ENCODE peak calls at places on chromosomes 7 and 10, in five cellular contexts. C is AG09309, J is Caco-2, E is AG04449, T is heart right ventricle. Z is an unnamed sample.

GRCh38 chr7:8442814-8443304 is 9.4 kb downstream of the NXPH1 start:
- DNase-seq in J (no peak), C (no peak), T (peak; percentile 66), E (no peak), Z (no peak)

GRCh38 chr10:109282510-109282909 is 640.8 kb downstream of the XPNPEP1 start:
- DNase-seq in C (no peak), J (no peak), T (no peak), E (peak; percentile 69), Z (no peak)

GRCh38 chr7:52749880-52750279 is 285.6 kb upstream of the POM121L12 start:
- DNase-seq in J (no peak), E (no peak), T (no peak), C (no peak), Z (no peak)

GRCh38 chr10:35191523-35191922 is 64.9 kb downstream of the CREM start:
- DNase-seq in J (no peak), T (no peak), C (no peak), E (no peak), Z (no peak)

GRCh38 chr10:51137741-51138529 is 63.6 kb downstream of the PRKG1 start:
- DNase-seq in T (no peak), J (no peak), C (peak; percentile 53), E (no peak), Z (no peak)

GRCh38 chr7:24402655-24403054 is 118.7 kb downstream of the NPY start:
- DNase-seq in T (no peak), C (no peak), J (no peak), E (no peak), Z (no peak)

GRCh38 chr7:16295558-16295957 is 125.8 kb downstream of the CRPPA start:
- DNase-seq in C (no peak), J (no peak), E (no peak), T (no peak), Z (no peak)

GRCh38 chr7:156089222-156089621 is 277.0 kb upstream of the SHH start:
- DNase-seq in J (no peak), C (no peak), E (no peak), T (no peak), Z (no peak)

GRCh38 chr10:17981766-17982380 is 30.2 kb downstream of the SLC39A12 start:
- DNase-seq in C (peak; percentile 40), J (no peak), T (no peak), E (peak; percentile 65), Z (no peak)

GRCh38 chr7:111982804-111983203 is 223.4 kb downstream of the DOCK4 start:
- DNase-seq in E (peak; percentile 51), J (no peak), T (no peak), C (no peak), Z (no peak)

GRCh38 chr7:137146012-137146455 is 197.5 kb downstream of the PTN start:
- DNase-seq in C (peak; percentile 79), T (no peak), E (peak; percentile 75), J (no peak), Z (no peak)

GRCh38 chr7:159136442-159136841 is 8.2 kb downstream of the VIPR2 start:
- DNase-seq in J (no peak), E (no peak), C (no peak), T (no peak), Z (no peak)

GRCh38 chr7:106285801-106286492 is 1.2 kb upstream of the NAMPT start:
- DNase-seq in T (no peak), E (no peak), C (no peak), J (no peak), Z (no peak)

GRCh38 chr10:92903633-92904032 is 55.3 kb downstream of the EXOC6 start:
- DNase-seq in C (no peak), E (no peak), T (no peak), J (no peak), Z (no peak)

GRCh38 chr7:110868458-110868857 is 222.5 kb upstream of the LRRN3 start:
- DNase-seq in J (no peak), C (no peak), T (no peak), E (no peak), Z (no peak)

GRCh38 chr10:58360412-58361004 is 24.7 kb upstream of the TFAM start:
- DNase-seq in J (no peak), T (no peak), C (no peak), E (no peak), Z (no peak)

DNA sequence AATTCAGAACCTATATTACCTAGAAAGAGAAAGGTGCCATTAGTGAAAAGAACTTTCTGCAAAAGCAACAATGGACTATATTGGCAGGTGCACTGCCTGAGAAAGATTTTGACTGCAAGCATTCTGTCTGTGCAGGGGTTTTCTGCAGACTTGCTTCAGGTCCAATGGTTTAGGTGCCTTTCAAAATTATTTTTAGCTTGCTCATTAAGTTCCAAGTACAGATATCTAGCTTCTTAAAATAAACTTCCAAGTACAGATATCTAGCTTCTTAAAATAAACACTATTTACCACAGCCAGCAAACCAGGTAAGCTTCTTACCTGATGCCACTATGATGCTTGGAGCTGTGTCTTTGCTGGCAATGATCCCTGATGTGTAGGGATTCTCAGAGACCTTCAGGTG is 485.2 kb downstream of the SORCS1 start:
- DNase-seq in T (no peak), J (no peak), E (no peak), C (no peak), Z (no peak)
- H3K4me3 ChIP-seq in T (no peak overlapping the region), J (no peak overlapping the region), E (no peak overlapping the region), C (no peak overlapping the region), Z (no peak overlapping the region)

DNA sequence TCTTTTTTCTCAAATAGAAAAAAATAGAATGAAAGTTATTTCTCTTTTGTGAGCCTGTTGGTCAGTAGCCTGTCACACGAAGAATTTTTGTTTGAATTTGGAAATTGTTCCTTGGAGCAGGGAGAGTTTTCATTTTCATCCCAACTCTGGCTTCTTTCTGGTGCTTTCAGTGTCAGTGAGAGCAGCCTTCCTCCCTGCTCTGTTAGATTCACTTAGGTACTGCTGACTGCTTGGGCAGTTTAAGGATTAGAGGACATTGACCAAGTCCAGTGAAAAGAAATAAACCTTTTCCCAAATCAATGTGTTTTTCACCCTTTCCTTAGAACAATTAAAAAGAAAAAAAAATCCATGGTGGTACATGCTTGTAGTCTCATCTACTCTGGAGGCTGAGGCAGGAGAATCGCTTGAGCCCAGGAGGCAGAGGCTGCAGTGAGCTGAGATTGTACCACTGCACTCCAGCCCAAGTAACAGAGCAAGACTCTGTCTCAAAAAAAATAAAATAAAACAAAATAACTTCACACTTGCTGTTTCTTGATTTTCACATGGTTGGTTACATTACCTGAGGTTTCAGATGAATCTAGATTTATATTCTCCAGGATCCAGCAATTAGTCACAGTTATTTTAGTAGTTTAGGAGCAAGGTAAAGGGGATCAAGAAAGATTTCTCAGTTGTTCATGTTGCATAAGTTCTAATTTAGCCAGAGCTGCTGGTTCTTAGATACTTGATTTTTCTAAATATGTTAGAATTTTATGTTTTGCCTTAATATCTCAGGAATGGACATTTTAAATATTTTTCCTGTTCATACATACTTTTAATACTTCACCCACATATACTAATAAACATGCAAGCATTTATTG is 63.1 kb downstream of the ZNRF2 start:
- DNase-seq in J (no peak), T (no peak), E (no peak), C (no peak), Z (no peak)
- H3K4me3 ChIP-seq in J (no peak overlapping the region), T (no peak overlapping the region), E (no peak overlapping the region), C (no peak overlapping the region), Z (no peak overlapping the region)

GRCh38 chr7:132446265-132446664 is 130.0 kb downstream of the PLXNA4 start:
- DNase-seq in E (no peak), T (no peak), J (no peak), C (no peak), Z (no peak)
- H3K4me3 ChIP-seq in E (no peak overlapping the region), T (no peak overlapping the region), J (no peak overlapping the region), C (no peak overlapping the region), Z (no peak overlapping the region)

DNA sequence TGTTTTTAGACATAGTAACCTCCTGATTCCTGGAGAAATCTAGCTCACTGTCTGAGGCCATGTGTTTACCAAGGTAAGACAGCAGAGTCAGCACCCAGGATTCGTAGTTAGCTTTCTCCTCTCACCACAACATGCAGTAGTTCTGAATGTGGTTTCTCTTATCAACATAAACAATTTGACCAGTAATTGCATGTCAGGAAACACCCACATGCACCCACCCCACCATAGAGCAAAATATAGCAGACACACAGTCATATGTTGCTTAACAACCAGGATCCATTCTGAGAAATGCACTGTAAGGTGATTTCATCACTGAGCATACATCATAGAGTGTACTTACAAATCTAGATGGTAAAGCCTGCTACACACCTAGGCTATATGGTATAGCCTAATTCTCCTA is 1004.0 kb downstream of the ANKRD7 start:
- DNase-seq in T (no peak), E (no peak), C (no peak), J (no peak), Z (no peak)
- H3K4me3 ChIP-seq in T (no peak overlapping the region), E (no peak overlapping the region), C (no peak overlapping the region), J (no peak overlapping the region), Z (no peak overlapping the region)

GRCh38 chr7:44105832-44106231 is 1.7 kb downstream of the AEBP1 start:
- DNase-seq in E (no peak), T (no peak), C (no peak), J (no peak), Z (no peak)

GRCh38 chr7:44102846-44103565 is 1.1 kb upstream of the AEBP1 start:
- DNase-seq in E (no peak), C (no peak), J (no peak), T (no peak), Z (no peak)

GRCh38 chr7:44104880-44105771 is 981 bp downstream of the AEBP1 start:
- DNase-seq in E (no peak), T (no peak), C (peak; percentile 62), J (no peak), Z (no peak)

GRCh38 chr7:44103566-44103940 is 592 bp upstream of the AEBP1 start:
- DNase-seq in J (no peak), C (no peak), E (no peak), T (no peak), Z (no peak)

GRCh38 chr7:44103941-44104879 is at the start of gene AEBP1:
- DNase-seq in C (no peak), T (no peak), J (no peak), E (no peak), Z (no peak)
- H3K4me3 ChIP-seq in C (peak within 1 kb of the TSS; percentile 62), T (peak within 1 kb of the TSS; percentile 55), J (no peak within 1 kb of the TSS), E (peak within 1 kb of the TSS; percentile 75), Z (peak within 1 kb of the TSS; percentile 72)

DNA sequence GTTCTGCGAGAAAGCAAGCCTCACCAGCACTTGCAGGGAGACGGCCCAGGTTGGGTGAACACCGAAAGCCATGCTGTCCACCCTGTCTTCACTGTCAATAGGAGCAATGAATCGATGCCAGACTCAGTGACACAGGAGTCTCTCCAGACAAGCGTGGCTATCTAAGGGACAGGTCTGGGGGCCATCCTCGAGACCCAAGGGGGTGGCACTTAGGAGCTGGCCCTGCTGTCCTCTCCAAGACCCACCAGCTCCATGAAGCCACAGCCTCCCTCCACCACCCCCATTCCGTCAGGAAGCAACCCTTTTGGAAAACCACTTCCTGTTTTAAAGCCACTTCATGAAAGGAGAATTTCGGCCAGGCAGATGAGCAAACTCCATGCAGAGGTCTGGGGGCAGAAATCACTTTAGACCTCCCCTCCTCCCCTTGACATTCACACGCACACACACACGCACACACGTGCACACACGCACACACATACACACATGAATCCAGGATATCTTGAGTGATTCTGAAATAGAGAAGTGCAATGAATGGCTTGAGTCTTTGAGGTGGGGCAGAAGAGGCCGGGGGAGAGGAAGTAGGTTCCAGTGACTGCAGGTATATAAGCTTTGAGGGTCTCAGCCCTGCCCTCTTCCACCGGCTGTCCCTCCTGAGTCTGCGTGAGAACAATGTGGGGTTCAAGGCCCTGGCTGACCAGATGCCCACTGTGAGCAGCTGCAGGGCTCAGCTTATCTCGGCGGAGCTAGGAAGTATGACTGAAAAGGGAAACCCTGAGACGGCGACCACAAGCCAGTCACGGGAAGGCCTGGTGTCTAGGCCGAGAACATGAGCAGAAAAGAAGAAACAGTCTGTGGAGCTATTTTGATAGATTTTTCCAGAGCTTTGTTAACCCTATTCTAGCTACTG is 25.0 kb downstream of the RGS10 start:
- DNase-seq in T (no peak), E (no peak), C (no peak), J (no peak), Z (no peak)
- H3K4me3 ChIP-seq in T (no peak overlapping the region), E (no peak overlapping the region), C (no peak overlapping the region), J (no peak overlapping the region), Z (no peak overlapping the region)